ENCODE peak calls at places on chromosomes 2 and 18, in five cellular contexts. One of them, this sample, is unnamed.

GRCh38 chr2:215929602-215930335 is 83.6 kb downstream of the MREG start:
- DNase-seq in tibial artery: no peak
- DNase-seq in endothelial cell: no peak
- DNase-seq in breast epithelium: no peak
- DNase-seq in fibroblast of lung: peak; percentile 44
- DNase-seq in this sample: no peak

GRCh38 chr18:62612246-62612645 is 89.4 kb downstream of the ZCCHC2 start:
- DNase-seq in endothelial cell: no peak
- DNase-seq in breast epithelium: no peak
- DNase-seq in tibial artery: no peak
- DNase-seq in fibroblast of lung: no peak
- DNase-seq in this sample: no peak

GRCh38 chr2:161586517-161587167 is 37.6 kb upstream of the SLC4A10 start:
- DNase-seq in fibroblast of lung: peak; percentile 23
- DNase-seq in breast epithelium: no peak
- DNase-seq in endothelial cell: no peak
- DNase-seq in tibial artery: no peak
- DNase-seq in this sample: no peak

GRCh38 chr2:42640261-42640660 is 71.8 kb downstream of the MTA3 start:
- DNase-seq in tibial artery: no peak
- DNase-seq in fibroblast of lung: no peak
- DNase-seq in endothelial cell: no peak
- DNase-seq in breast epithelium: no peak
- DNase-seq in this sample: no peak

GRCh38 chr2:40433739-40434138 is 18.2 kb downstream of the SLC8A1 start:
- DNase-seq in breast epithelium: no peak
- DNase-seq in fibroblast of lung: no peak
- DNase-seq in endothelial cell: no peak
- DNase-seq in tibial artery: no peak
- DNase-seq in this sample: no peak

GRCh38 chr2:152047826-152048476 is 50.9 kb downstream of the CACNB4 start:
- DNase-seq in tibial artery: no peak
- DNase-seq in endothelial cell: no peak
- DNase-seq in breast epithelium: no peak
- DNase-seq in fibroblast of lung: no peak
- DNase-seq in this sample: no peak

GRCh38 chr2:24304098-24304497 is 56.2 kb downstream of the ITSN2 start:
- DNase-seq in fibroblast of lung: peak; percentile 78
- DNase-seq in tibial artery: peak; percentile 88
- DNase-seq in endothelial cell: no peak
- DNase-seq in breast epithelium: peak; percentile 60
- DNase-seq in this sample: peak; percentile 68

GRCh38 chr2:15655123-15655887 is 63.6 kb downstream of the DDX1 start:
- DNase-seq in fibroblast of lung: no peak
- DNase-seq in breast epithelium: no peak
- DNase-seq in endothelial cell: no peak
- DNase-seq in tibial artery: no peak
- DNase-seq in this sample: no peak

GRCh38 chr2:181104512-181105121 is 124.2 kb downstream of the UBE2E3 start:
- DNase-seq in endothelial cell: peak; percentile 15
- DNase-seq in fibroblast of lung: peak; percentile 58
- DNase-seq in tibial artery: no peak
- DNase-seq in breast epithelium: no peak
- DNase-seq in this sample: peak; percentile 28

GRCh38 chr2:121969155-121969554 is 213.7 kb downstream of the TSN start:
- DNase-seq in endothelial cell: no peak
- DNase-seq in fibroblast of lung: no peak
- DNase-seq in tibial artery: peak; percentile 77
- DNase-seq in breast epithelium: no peak
- DNase-seq in this sample: no peak

GRCh38 chr18:22800551-22800951 is 132.6 kb upstream of the RBBP8 start:
- DNase-seq in breast epithelium: no peak
- DNase-seq in fibroblast of lung: no peak
- DNase-seq in tibial artery: peak; percentile 58
- DNase-seq in endothelial cell: no peak
- DNase-seq in this sample: no peak

GRCh38 chr2:138395565-138396306 is 105.8 kb upstream of the SPOPL start:
- DNase-seq in endothelial cell: no peak
- DNase-seq in tibial artery: peak; percentile 64
- DNase-seq in fibroblast of lung: peak; percentile 66
- DNase-seq in breast epithelium: no peak
- DNase-seq in this sample: peak; percentile 75

GRCh38 chr2:60998628-60999545 is 18.6 kb upstream of the PEX13 start:
- DNase-seq in tibial artery: no peak
- DNase-seq in fibroblast of lung: peak; percentile 31
- DNase-seq in breast epithelium: no peak
- DNase-seq in endothelial cell: no peak
- DNase-seq in this sample: no peak

GRCh38 chr2:97718942-97719341 is 5.6 kb downstream of the ZAP70 start:
- DNase-seq in fibroblast of lung: no peak
- DNase-seq in breast epithelium: no peak
- DNase-seq in tibial artery: no peak
- DNase-seq in endothelial cell: no peak
- DNase-seq in this sample: no peak

GRCh38 chr2:29841386-29842004 is 79.9 kb downstream of the ALK start:
- DNase-seq in tibial artery: no peak
- DNase-seq in breast epithelium: no peak
- DNase-seq in endothelial cell: peak; percentile 35
- DNase-seq in fibroblast of lung: peak; percentile 22
- DNase-seq in this sample: no peak

GRCh38 chr2:101149241-101150192 is 1.7 kb downstream of the TBC1D8 start:
- DNase-seq in fibroblast of lung: no peak
- DNase-seq in breast epithelium: no peak
- DNase-seq in endothelial cell: no peak
- DNase-seq in tibial artery: no peak
- DNase-seq in this sample: no peak

GRCh38 chr2:169877406-169877805 is 50.2 kb downstream of the UBR3 start:
- DNase-seq in tibial artery: no peak
- DNase-seq in fibroblast of lung: peak; percentile 15
- DNase-seq in endothelial cell: no peak
- DNase-seq in breast epithelium: no peak
- DNase-seq in this sample: no peak

GRCh38 chr2:2321250-2321545 is 9.9 kb downstream of the MYT1L start:
- DNase-seq in tibial artery: no peak
- DNase-seq in fibroblast of lung: no peak
- DNase-seq in endothelial cell: no peak
- DNase-seq in breast epithelium: no peak
- DNase-seq in this sample: no peak

GRCh38 chr2:86675611-86676015 is 44.5 kb upstream of the RMND5A start:
- DNase-seq in endothelial cell: no peak
- DNase-seq in breast epithelium: no peak
- DNase-seq in tibial artery: no peak
- DNase-seq in fibroblast of lung: no peak
- DNase-seq in this sample: no peak

GRCh38 chr2:19757586-19757985 is 144.2 kb downstream of the TTC32 start:
- DNase-seq in fibroblast of lung: no peak
- DNase-seq in endothelial cell: no peak
- DNase-seq in tibial artery: no peak
- DNase-seq in breast epithelium: no peak
- DNase-seq in this sample: no peak

GRCh38 chr2:223076573-223076972 is 24.6 kb downstream of the KCNE4 start:
- DNase-seq in fibroblast of lung: peak; percentile 98
- DNase-seq in endothelial cell: no peak
- DNase-seq in breast epithelium: no peak
- DNase-seq in tibial artery: no peak
- DNase-seq in this sample: peak; percentile 89

GRCh38 chr2:142531375-142531774 is 346.1 kb upstream of the KYNU start:
- DNase-seq in breast epithelium: no peak
- DNase-seq in tibial artery: no peak
- DNase-seq in fibroblast of lung: peak; percentile 54
- DNase-seq in endothelial cell: no peak
- DNase-seq in this sample: peak; percentile 6

GRCh38 chr2:19185061-19185460 is 173.4 kb downstream of the OSR1 start:
- DNase-seq in breast epithelium: no peak
- DNase-seq in tibial artery: no peak
- DNase-seq in endothelial cell: no peak
- DNase-seq in fibroblast of lung: no peak
- DNase-seq in this sample: no peak

GRCh38 chr2:5913729-5914390 is 221.7 kb downstream of the SOX11 start:
- DNase-seq in fibroblast of lung: no peak
- DNase-seq in tibial artery: no peak
- DNase-seq in endothelial cell: no peak
- DNase-seq in breast epithelium: no peak
- DNase-seq in this sample: no peak

GRCh38 chr2:5915926-5916325 is 223.7 kb downstream of the SOX11 start:
- DNase-seq in endothelial cell: peak; percentile 67
- DNase-seq in breast epithelium: peak; percentile 57
- DNase-seq in fibroblast of lung: peak; percentile 38
- DNase-seq in tibial artery: no peak
- DNase-seq in this sample: no peak

GRCh38 chr2:5911801-5912200 is 219.6 kb downstream of the SOX11 start:
- DNase-seq in tibial artery: no peak
- DNase-seq in fibroblast of lung: no peak
- DNase-seq in breast epithelium: no peak
- DNase-seq in endothelial cell: no peak
- DNase-seq in this sample: no peak

GRCh38 chr2:5914831-5915611 is 222.8 kb downstream of the SOX11 start:
- DNase-seq in tibial artery: no peak
- DNase-seq in fibroblast of lung: peak; percentile 98
- DNase-seq in breast epithelium: no peak
- DNase-seq in endothelial cell: peak; percentile 16
- DNase-seq in this sample: peak; percentile 94
- TF ChIP-seq CTCF in tibial artery: no peak
- TF ChIP-seq CTCF in fibroblast of lung: peak; percentile 39
- TF ChIP-seq CTCF in breast epithelium: no peak
- TF ChIP-seq CTCF in endothelial cell: no peak
- TF ChIP-seq CTCF in this sample: peak; percentile 56

GRCh38 chr18:59908790-59909189 is 9.0 kb downstream of the PMAIP1 start:
- DNase-seq in breast epithelium: no peak
- DNase-seq in fibroblast of lung: peak; percentile 63
- DNase-seq in endothelial cell: no peak
- DNase-seq in tibial artery: no peak
- DNase-seq in this sample: no peak

GRCh38 chr18:59910967-59911366 is 11.2 kb downstream of the PMAIP1 start:
- DNase-seq in breast epithelium: no peak
- DNase-seq in fibroblast of lung: peak; percentile 83
- DNase-seq in tibial artery: no peak
- DNase-seq in endothelial cell: no peak
- DNase-seq in this sample: peak; percentile 88

GRCh38 chr18:59909289-59910036 is 9.7 kb downstream of the PMAIP1 start:
- DNase-seq in breast epithelium: no peak
- DNase-seq in endothelial cell: no peak
- DNase-seq in tibial artery: no peak
- DNase-seq in fibroblast of lung: peak; percentile 70
- DNase-seq in this sample: no peak

GRCh38 chr18:59911600-59911999 is 11.8 kb downstream of the PMAIP1 start:
- DNase-seq in fibroblast of lung: no peak
- DNase-seq in breast epithelium: no peak
- DNase-seq in tibial artery: no peak
- DNase-seq in endothelial cell: no peak
- DNase-seq in this sample: no peak

GRCh38 chr18:59912007-59912550 is 12.3 kb downstream of the PMAIP1 start:
- DNase-seq in breast epithelium: no peak
- DNase-seq in tibial artery: no peak
- DNase-seq in endothelial cell: no peak
- DNase-seq in fibroblast of lung: peak; percentile 50
- DNase-seq in this sample: no peak
- TF ChIP-seq CTCF in breast epithelium: no peak
- TF ChIP-seq CTCF in tibial artery: no peak
- TF ChIP-seq CTCF in endothelial cell: no peak
- TF ChIP-seq CTCF in fibroblast of lung: no peak
- TF ChIP-seq CTCF in this sample: no peak

GRCh38 chr18:66553824-66554223 is 50.1 kb downstream of the CDH19 start:
- DNase-seq in fibroblast of lung: peak; percentile 77
- DNase-seq in tibial artery: no peak
- DNase-seq in endothelial cell: no peak
- DNase-seq in breast epithelium: no peak
- DNase-seq in this sample: peak; percentile 30

DNA sequence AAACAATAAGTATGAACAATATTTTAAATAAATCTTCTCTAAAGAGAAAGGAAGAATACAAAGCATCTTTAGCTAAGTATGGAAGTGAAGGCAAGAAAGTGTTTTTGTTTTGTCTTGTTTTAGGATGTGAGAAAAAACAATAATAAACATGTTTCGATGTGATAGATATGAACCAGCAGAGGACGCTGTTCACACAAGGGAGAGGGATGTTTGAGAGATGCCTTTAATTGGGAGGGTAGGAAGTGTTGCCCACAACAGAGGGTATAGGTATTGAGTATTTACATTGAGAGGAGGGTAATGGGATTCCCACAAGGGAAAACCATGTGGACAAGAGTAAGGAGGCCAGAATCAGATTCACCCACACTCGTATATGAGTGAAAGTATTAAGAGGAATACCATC is 55.1 kb downstream of the CDH19 start:
- DNase-seq in endothelial cell: no peak
- DNase-seq in fibroblast of lung: no peak
- DNase-seq in breast epithelium: no peak
- DNase-seq in tibial artery: no peak
- DNase-seq in this sample: no peak
- TF ChIP-seq CTCF in endothelial cell: peak; percentile 81
- TF ChIP-seq CTCF in fibroblast of lung: no peak
- TF ChIP-seq CTCF in breast epithelium: no peak
- TF ChIP-seq CTCF in tibial artery: no peak
- TF ChIP-seq CTCF in this sample: no peak

DNA sequence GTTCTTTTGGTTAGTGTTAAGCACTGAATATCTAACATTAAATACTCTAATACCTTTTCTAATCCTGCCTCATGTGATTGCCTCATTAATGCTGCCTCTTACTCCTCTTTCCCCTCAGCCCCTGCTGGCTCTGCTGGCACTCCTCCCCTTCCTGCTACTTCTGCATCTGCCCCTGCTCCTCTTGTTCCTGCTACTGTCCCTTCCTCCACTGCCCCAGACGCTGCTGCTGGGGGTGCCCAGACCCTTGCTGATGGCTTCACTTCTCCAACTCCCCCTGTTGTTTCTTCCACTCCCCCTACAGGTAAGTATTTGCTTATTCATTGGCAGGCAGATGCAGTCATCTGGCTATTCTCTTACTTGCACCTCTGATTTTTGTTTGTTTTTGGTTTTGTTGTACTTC is 68.5 kb downstream of the ABI2 start:
- DNase-seq in tibial artery: no peak
- DNase-seq in breast epithelium: no peak
- DNase-seq in fibroblast of lung: no peak
- DNase-seq in endothelial cell: no peak
- DNase-seq in this sample: peak; percentile 59
- TF ChIP-seq CTCF in tibial artery: no peak
- TF ChIP-seq CTCF in breast epithelium: no peak
- TF ChIP-seq CTCF in fibroblast of lung: peak; percentile 27
- TF ChIP-seq CTCF in endothelial cell: peak; percentile 48
- TF ChIP-seq CTCF in this sample: peak; percentile 47

GRCh38 chr18:5068856-5069255 is 128.2 kb downstream of the AKAIN1 start:
- DNase-seq in breast epithelium: no peak
- DNase-seq in endothelial cell: no peak
- DNase-seq in tibial artery: no peak
- DNase-seq in fibroblast of lung: peak; percentile 32
- DNase-seq in this sample: no peak

GRCh38 chr18:5060543-5060942 is 136.5 kb downstream of the AKAIN1 start:
- DNase-seq in tibial artery: no peak
- DNase-seq in endothelial cell: no peak
- DNase-seq in fibroblast of lung: no peak
- DNase-seq in breast epithelium: no peak
- DNase-seq in this sample: no peak

GRCh38 chr18:5061785-5062184 is 135.3 kb downstream of the AKAIN1 start:
- DNase-seq in tibial artery: no peak
- DNase-seq in breast epithelium: no peak
- DNase-seq in endothelial cell: no peak
- DNase-seq in fibroblast of lung: no peak
- DNase-seq in this sample: no peak

GRCh38 chr18:5064846-5065245 is 132.2 kb downstream of the AKAIN1 start:
- DNase-seq in endothelial cell: no peak
- DNase-seq in breast epithelium: no peak
- DNase-seq in tibial artery: no peak
- DNase-seq in fibroblast of lung: no peak
- DNase-seq in this sample: peak; percentile 54

GRCh38 chr18:5066380-5066977 is 130.6 kb downstream of the AKAIN1 start:
- DNase-seq in breast epithelium: no peak
- DNase-seq in fibroblast of lung: no peak
- DNase-seq in endothelial cell: peak; percentile 35
- DNase-seq in tibial artery: no peak
- DNase-seq in this sample: no peak
- TF ChIP-seq CTCF in breast epithelium: no peak
- TF ChIP-seq CTCF in fibroblast of lung: no peak
- TF ChIP-seq CTCF in endothelial cell: peak; percentile 73
- TF ChIP-seq CTCF in tibial artery: no peak
- TF ChIP-seq CTCF in this sample: peak; percentile 33

This sample was measured in retinal pigment epithelial cell.